ENCODE peak calls at places on chromosomes 12 and 14, in nine cellular contexts. I, S, C, W, A, G, F, K and R are unnamed samples.

GRCh38 chr14:37232907-37233481 is 35.3 kb downstream of the MIPOL1 start:
- DNase-seq in I (peak; percentile 83), S (no peak), C (no peak), W (peak; percentile 22), A (no peak), G (no peak), F (peak; percentile 38), K (no peak), R (no peak)

GRCh38 chr14:65604946-65605345 is 192.4 kb downstream of the FUT8 start:
- DNase-seq in I (no peak), S (no peak), C (no peak), W (no peak), A (no peak), G (no peak), F (no peak), K (no peak), R (no peak)

GRCh38 chr12:111446044-111446581 is 40.4 kb downstream of the SH2B3 start:
- DNase-seq in I (no peak), S (no peak), C (no peak), W (no peak), A (no peak), G (peak; percentile 58), F (peak; percentile 77), K (no peak), R (no peak)

GRCh38 chr12:6946920-6947374 is 3.1 kb downstream of the C12orf57 start:
- DNase-seq in I (no peak), S (peak; percentile 37), C (no peak), W (no peak), A (no peak), G (no peak), F (no peak), K (no peak), R (no peak)

GRCh38 chr12:50275545-50275944 is 7.8 kb downstream of the LIMA1 start:
- DNase-seq in I (no peak), S (no peak), C (no peak), W (no peak), A (no peak), G (no peak), F (peak; percentile 25), K (no peak), R (no peak)

GRCh38 chr12:47556219-47556618 is 149.6 kb downstream of the RPAP3 start:
- DNase-seq in I (no peak), S (no peak), C (no peak), W (no peak), A (no peak), G (no peak), F (no peak), K (no peak), R (no peak)

GRCh38 chr12:30827406-30828055 is 72.8 kb upstream of the CAPRIN2 start:
- DNase-seq in I (no peak), S (no peak), C (no peak), W (no peak), A (no peak), G (no peak), F (no peak), K (no peak), R (no peak)

GRCh38 chr12:93706824-93707223 is 29.6 kb downstream of the CRADD start:
- DNase-seq in I (no peak), S (no peak), C (no peak), W (no peak), A (no peak), G (no peak), F (no peak), K (no peak), R (no peak)

GRCh38 chr12:116863275-116863767 is 17.9 kb downstream of the HRK start:
- DNase-seq in I (peak; percentile 20), S (no peak), C (no peak), W (no peak), A (no peak), G (no peak), F (peak; percentile 58), K (no peak), R (no peak)

GRCh38 chr14:61452452-61452851 is 131.1 kb downstream of the PRKCH start:
- DNase-seq in I (no peak), S (no peak), C (no peak), W (no peak), A (peak; percentile 39), G (no peak), F (no peak), K (no peak), R (no peak)

GRCh38 chr12:54042970-54043744 is 10.3 kb downstream of the HOXC5 start:
- DNase-seq in I (no peak), S (no peak), C (no peak), W (no peak), A (no peak), G (no peak), F (no peak), K (no peak), R (no peak)

GRCh38 chr12:29149691-29150382 is 759 bp downstream of the FAR2 start:
- DNase-seq in I (peak; percentile 45), S (no peak), C (no peak), W (no peak), A (no peak), G (no peak), F (peak; percentile 33), K (no peak), R (no peak)

GRCh38 chr12:121753844-121754264 is 39.6 kb downstream of the RHOF start:
- DNase-seq in I (no peak), S (peak; percentile 82), C (peak; percentile 85), W (peak; percentile 90), A (no peak), G (peak; percentile 84), F (no peak), K (no peak), R (no peak)

GRCh38 chr14:96072076-96072475 is 32.9 kb downstream of the C14orf132 start:
- DNase-seq in I (no peak), S (peak; percentile 16), C (no peak), W (no peak), A (no peak), G (no peak), F (no peak), K (no peak), R (no peak)

GRCh38 chr14:71529855-71530254 is 402.4 kb upstream of the RGS6 start:
- DNase-seq in I (peak; percentile 80), S (no peak), C (no peak), W (peak; percentile 40), A (no peak), G (no peak), F (no peak), K (peak; percentile 12), R (no peak)

GRCh38 chr14:104425171-104425681 is 154.3 kb upstream of the C14orf180 start:
- DNase-seq in I (no peak), S (no peak), C (no peak), W (no peak), A (no peak), G (no peak), F (no peak), K (no peak), R (no peak)

GRCh38 chr14:51597511-51597920 is 54.2 kb upstream of the FRMD6 start:
- DNase-seq in I (no peak), S (no peak), C (no peak), W (no peak), A (no peak), G (no peak), F (no peak), K (no peak), R (no peak)

GRCh38 chr14:101195309-101195724 is 291.8 kb upstream of the RTL1 start:
- DNase-seq in I (no peak), S (no peak), C (no peak), W (no peak), A (no peak), G (no peak), F (no peak), K (no peak), R (no peak)

GRCh38 chr14:75578786-75579781 is 664 bp downstream of the FLVCR2 start:
- DNase-seq in I (no peak), S (peak; percentile 52), C (peak; percentile 30), W (no peak), A (no peak), G (peak; percentile 33), F (peak; percentile 59), K (no peak), R (no peak)

GRCh38 chr14:50036211-50036610 is 80.2 kb downstream of the VCPKMT start:
- DNase-seq in I (no peak), S (no peak), C (no peak), W (no peak), A (no peak), G (peak; percentile 43), F (no peak), K (no peak), R (no peak)

GRCh38 chr12:92506460-92506859 is 196.3 kb upstream of the PLEKHG7 start:
- DNase-seq in I (no peak), S (no peak), C (no peak), W (no peak), A (no peak), G (no peak), F (no peak), K (no peak), R (no peak)

GRCh38 chr14:88310021-88310420 is 13.0 kb downstream of the KCNK10 start:
- DNase-seq in I (no peak), S (no peak), C (no peak), W (no peak), A (no peak), G (no peak), F (no peak), K (no peak), R (no peak)

GRCh38 chr12:124422570-124423523 is 128.0 kb downstream of the RFLNA start:
- DNase-seq in I (peak; percentile 34), S (peak; percentile 90), C (peak; percentile 84), W (peak; percentile 85), A (no peak), G (peak; percentile 91), F (no peak), K (peak; percentile 87), R (no peak)

GRCh38 chr14:95480109-95480886 is 36.2 kb downstream of the SYNE3 start:
- DNase-seq in I (no peak), S (no peak), C (no peak), W (no peak), A (no peak), G (no peak), F (no peak), K (no peak), R (no peak)

GRCh38 chr14:22848391-22849164 is 12.2 kb downstream of the MMP14 start:
- DNase-seq in I (no peak), S (peak; percentile 58), C (peak; percentile 41), W (peak; percentile 40), A (no peak), G (no peak), F (peak; percentile 27), K (peak; percentile 60), R (no peak)

GRCh38 chr14:28952707-28953106 is 186.1 kb downstream of the FOXG1 start:
- DNase-seq in I (peak; percentile 81), S (no peak), C (no peak), W (no peak), A (no peak), G (no peak), F (no peak), K (no peak), R (no peak)

GRCh38 chr12:2384533-2385328 is 331.9 kb downstream of the CACNA1C start:
- DNase-seq in I (no peak), S (no peak), C (no peak), W (no peak), A (no peak), G (no peak), F (no peak), K (no peak), R (no peak)